ENCODE peak calls at places on chromosomes 12 and 14, in four cellular contexts. I, F, C and S are unnamed samples.

GRCh38 chr12:84435682-84436081 is 476.9 kb downstream of the SLC6A15 start:
- DNase-seq in I (no peak), C (no peak), F (no peak), S (no peak)

GRCh38 chr14:103543721-103544626 is 15.0 kb downstream of the TRMT61A start:
- DNase-seq in F (no peak), I (no peak), C (peak), S (no peak)

GRCh38 chr12:15855646-15856045 is 26.5 kb upstream of the STRAP start:
- DNase-seq in I (no peak), F (peak), C (no peak), S (no peak)

GRCh38 chr12:18139989-18140596 is 50.1 kb upstream of the RERGL start:
- DNase-seq in F (peak), C (no peak), I (no peak), S (no peak)

GRCh38 chr12:87320724-87321123 is 708.5 kb downstream of the C12orf50 start:
- DNase-seq in I (no peak), C (no peak), F (no peak), S (no peak)

GRCh38 chr12:45727994-45728624 is 1.4 kb upstream of the ARID2 start:
- DNase-seq in F (peak), I (no peak), C (no peak), S (no peak)

GRCh38 chr12:116318738-116319050 is 41.2 kb upstream of the MED13L start:
- DNase-seq in I (no peak), F (no peak), C (no peak), S (no peak)

GRCh38 chr12:58873496-58873895 is 46.8 kb downstream of the LRIG3 start:
- DNase-seq in F (no peak), I (no peak), C (no peak), S (no peak)

GRCh38 chr12:100661300-100661951 is 87.9 kb downstream of the GAS2L3 start:
- DNase-seq in I (no peak), C (no peak), F (peak), S (no peak)

GRCh38 chr12:44709166-44709565 is 166.9 kb downstream of the NELL2 start:
- DNase-seq in F (no peak), C (no peak), I (no peak), S (no peak)

GRCh38 chr12:119302334-119303132 is 32.0 kb upstream of the CCDC60 start:
- DNase-seq in C (no peak), F (no peak), I (no peak), S (no peak)

GRCh38 chr12:70258605-70259403 is 15.6 kb downstream of the CNOT2 start:
- DNase-seq in C (no peak), I (no peak), F (no peak), S (no peak)

GRCh38 chr12:111268738-111269572 is 99.9 kb downstream of the PHETA1 start:
- DNase-seq in C (no peak), F (no peak), I (peak), S (no peak)

GRCh38 chr12:8890313-8891084 is 23.8 kb upstream of the PHC1 start:
- DNase-seq in F (peak), I (no peak), C (peak), S (peak)

GRCh38 chr14:89507521-89507920 is 90.5 kb upstream of the FOXN3 start:
- DNase-seq in I (peak), C (no peak), F (peak), S (no peak)

GRCh38 chr14:87461704-87462103 is 531.3 kb downstream of the GALC start:
- DNase-seq in I (no peak), F (no peak), C (no peak), S (no peak)

GRCh38 chr12:119444462-119445044 is 110.0 kb downstream of the CCDC60 start:
- DNase-seq in I (peak), F (no peak), C (peak), S (peak)

GRCh38 chr14:72256055-72256454 is 323.8 kb downstream of the RGS6 start:
- DNase-seq in I (peak), C (no peak), F (no peak), S (no peak)

GRCh38 chr12:5374691-5375090 is 57.2 kb upstream of the NTF3 start:
- DNase-seq in I (no peak), C (no peak), F (no peak), S (no peak)

GRCh38 chr14:92496458-92496857 is 17.1 kb upstream of the RIN3 start:
- DNase-seq in F (no peak), I (no peak), C (no peak), S (no peak)

DNA sequence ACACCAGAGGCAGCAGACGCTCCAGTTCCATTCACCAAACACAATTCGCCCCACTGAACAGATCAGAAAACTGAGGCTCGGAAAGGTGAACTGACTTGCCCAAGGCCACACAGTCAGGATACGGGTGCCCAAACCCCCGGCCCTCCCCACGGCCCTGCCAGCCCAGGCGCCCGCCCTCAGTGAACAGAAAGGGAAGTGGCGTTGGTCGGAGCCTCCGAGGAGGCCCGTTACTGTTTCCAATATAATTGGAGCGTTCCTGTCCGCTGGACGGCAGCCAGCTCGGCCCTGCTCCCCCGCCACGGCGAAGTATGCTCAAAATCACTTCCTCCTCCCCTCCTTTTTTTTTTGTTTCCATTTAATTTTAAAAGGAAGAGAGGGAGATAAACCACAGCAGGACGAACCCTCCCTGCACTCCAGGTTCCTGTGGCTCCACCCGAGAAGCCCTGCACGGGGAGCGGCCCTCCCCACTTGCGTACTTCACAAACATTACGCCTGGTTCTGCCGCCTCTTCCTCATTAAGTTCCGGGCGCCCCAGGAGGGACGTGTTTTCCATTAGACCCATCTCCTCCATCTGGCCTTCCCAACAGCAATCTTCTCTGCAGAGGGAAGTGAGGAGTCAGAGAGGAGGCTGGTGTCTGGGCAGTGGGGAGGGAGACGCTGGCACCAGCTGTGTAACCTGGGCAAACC is 61.1 kb downstream of the NCOR2 start:
- DNase-seq in I (no peak), F (no peak), C (peak), S (peak)
- TF ChIP-seq POLR2A in I (no peak), F (no peak), C (peak), S (no peak)

DNA sequence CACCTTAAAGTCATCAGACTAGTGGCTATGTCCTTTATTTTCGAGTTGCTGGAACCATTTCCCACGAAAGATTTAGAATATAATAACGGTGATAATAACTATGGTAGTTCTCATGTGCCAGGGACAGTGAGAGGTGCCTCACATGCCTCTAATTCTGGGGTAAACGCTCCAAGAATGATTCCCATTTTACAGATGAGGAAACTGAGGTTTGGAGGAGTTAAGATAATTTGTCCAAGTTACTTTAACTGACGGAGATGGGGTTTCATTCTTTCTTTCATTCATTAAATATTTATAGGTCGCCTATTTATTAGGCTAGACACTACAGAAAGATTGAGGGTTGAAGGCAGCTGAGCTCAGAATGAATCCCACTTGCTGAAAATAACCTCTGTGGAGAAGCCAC is 30.7 kb upstream of the FOS start:
- DNase-seq in F (no peak), C (no peak), I (no peak), S (no peak)
- H3K4me3 ChIP-seq in F (no peak), C (no peak), I (no peak), S (no peak)

GRCh38 chr12:107318804-107319535 is 225.6 kb upstream of the CRY1 start:
- DNase-seq in I (no peak), F (peak), C (peak), S (no peak)

GRCh38 chr12:107320031-107320928 is 226.9 kb upstream of the CRY1 start:
- DNase-seq in C (peak), I (no peak), F (peak), S (peak)

GRCh38 chr12:107319536-107320030 is 226.2 kb upstream of the CRY1 start:
- DNase-seq in C (no peak), F (no peak), I (no peak), S (no peak)

GRCh38 chr12:107318554-107318803 is 225.1 kb upstream of the CRY1 start:
- DNase-seq in I (no peak), C (no peak), F (no peak), S (no peak)

DNA sequence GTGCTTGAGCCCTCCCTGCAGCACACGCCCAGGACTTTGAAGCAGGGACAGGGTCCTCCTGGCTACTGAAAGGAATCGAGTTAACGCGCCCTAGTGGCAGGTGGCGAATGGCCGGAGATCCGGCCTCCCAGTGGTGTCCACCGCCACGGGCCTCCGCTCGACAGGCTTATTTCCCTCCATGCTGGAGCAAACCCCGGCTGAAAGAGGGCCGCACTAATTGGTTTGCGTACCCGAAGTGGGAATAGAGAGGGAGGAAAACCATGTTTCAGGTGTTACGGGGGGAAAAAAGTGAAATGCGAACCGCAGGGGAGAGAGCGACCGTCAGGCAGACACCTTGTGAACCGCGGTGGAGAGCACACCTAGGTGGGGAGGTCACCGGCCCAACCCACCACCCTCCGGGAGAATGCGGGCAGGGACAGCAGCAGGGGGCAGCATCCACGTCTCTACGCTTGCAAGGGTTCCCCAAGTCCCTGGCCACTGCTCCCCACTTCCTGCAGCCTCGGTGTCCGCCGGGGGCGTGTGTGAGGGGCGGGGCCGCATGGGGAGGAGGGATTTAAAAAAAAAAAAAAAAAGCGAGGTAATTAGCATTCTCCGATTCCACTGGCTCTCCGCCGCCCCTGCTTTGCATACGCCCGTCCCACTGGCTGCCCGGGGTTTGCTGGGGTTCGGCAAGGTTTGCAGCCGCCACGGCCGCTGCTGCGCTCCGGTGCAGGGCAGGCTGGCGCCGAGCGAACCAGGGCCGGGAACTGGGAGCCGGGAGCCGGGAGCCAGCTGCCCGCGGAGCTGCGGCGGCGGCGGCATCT is 224.6 kb upstream of the CRY1 start:
- DNase-seq in C (peak), F (peak), I (peak), S (peak)
- TF ChIP-seq POLR2A in C (no peak), F (no peak), I (no peak), S (no peak)

GRCh38 chr14:54398028-54398368 is 1.2 kb downstream of the CDKN3 start:
- DNase-seq in F (no peak), I (no peak), C (no peak), S (no peak)
- H3K4me3 ChIP-seq in F (no peak), I (peak), C (peak), S (no peak)

GRCh38 chr14:104758981-104759975 is 6.3 kb downstream of the SIVA1 start:
- DNase-seq in I (no peak), C (no peak), F (no peak), S (no peak)
- TF ChIP-seq POLR2A in I (no peak), C (no peak), F (no peak), S (no peak)

GRCh38 chr14:100614803-100615202 is 27.6 kb upstream of the BEGAIN start:
- DNase-seq in F (no peak), I (no peak), C (no peak), S (no peak)
- H3K4me3 ChIP-seq in F (no peak), I (no peak), C (no peak), S (no peak)

DNA sequence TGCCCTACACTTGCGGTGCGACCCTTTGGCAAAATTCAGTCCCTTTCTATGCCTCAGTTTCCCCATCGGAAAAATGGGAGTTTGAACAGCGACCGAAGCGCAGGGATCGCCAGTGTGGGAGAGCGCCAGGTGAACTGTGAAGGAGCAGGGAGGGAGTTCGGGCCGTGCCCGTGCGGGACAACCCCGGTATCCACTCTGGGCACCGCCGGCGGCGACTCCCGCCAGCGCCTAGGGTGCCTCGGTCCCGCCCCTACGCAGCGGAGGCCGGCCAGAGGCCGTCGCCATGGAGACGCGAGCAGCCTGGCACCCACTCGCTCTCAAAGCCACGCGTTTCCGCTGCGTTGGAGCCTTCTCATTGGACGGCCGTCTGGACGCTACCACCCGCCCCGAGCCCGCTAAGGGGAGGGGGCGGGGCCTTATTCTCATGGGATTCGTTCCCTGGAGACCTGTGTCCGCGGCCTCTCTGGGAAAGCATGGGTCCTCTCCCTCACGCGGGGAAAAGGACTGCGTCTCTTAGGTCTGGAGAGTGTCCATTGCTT is 729 bp upstream of the MLEC start:
- DNase-seq in C (peak), F (peak), I (peak), S (peak)
- TF ChIP-seq POLR2A in C (peak), F (no peak), I (peak), S (peak)

GRCh38 chr12:93167841-93168492 is 209.8 kb upstream of the NUDT4 start:
- DNase-seq in F (no peak), C (peak), I (no peak), S (no peak)

GRCh38 chr12:93166891-93167307 is 210.8 kb upstream of the NUDT4 start:
- DNase-seq in F (no peak), C (no peak), I (no peak), S (no peak)

GRCh38 chr12:93169536-93169935 is 208.2 kb upstream of the NUDT4 start:
- DNase-seq in F (no peak), C (no peak), I (no peak), S (no peak)

GRCh38 chr12:93165384-93165932 is 212.3 kb upstream of the NUDT4 start:
- DNase-seq in I (no peak), F (no peak), C (no peak), S (no peak)

DNA sequence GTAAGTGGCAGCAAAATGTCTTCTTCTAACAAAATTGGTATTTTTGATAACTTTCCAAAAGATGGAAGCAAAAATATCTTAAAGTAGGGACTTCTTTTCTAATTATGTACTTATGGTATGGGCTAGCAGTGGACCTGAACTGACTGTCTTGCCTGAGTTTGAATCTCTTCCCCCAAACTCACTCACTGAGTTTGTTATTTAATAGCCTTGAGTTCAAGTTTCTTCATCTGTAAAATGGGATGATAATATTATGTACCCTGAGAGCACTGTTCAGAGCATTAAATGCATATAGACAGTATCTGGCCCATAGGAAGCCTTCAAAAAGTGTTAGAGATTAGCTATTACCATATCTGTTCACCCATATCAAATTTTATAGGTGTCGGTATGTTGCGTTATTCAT is 210.4 kb upstream of the NUDT4 start:
- DNase-seq in F (no peak), I (no peak), C (no peak), S (no peak)
- H3K4me3 ChIP-seq in F (no peak), I (no peak), C (peak), S (peak)

DNA sequence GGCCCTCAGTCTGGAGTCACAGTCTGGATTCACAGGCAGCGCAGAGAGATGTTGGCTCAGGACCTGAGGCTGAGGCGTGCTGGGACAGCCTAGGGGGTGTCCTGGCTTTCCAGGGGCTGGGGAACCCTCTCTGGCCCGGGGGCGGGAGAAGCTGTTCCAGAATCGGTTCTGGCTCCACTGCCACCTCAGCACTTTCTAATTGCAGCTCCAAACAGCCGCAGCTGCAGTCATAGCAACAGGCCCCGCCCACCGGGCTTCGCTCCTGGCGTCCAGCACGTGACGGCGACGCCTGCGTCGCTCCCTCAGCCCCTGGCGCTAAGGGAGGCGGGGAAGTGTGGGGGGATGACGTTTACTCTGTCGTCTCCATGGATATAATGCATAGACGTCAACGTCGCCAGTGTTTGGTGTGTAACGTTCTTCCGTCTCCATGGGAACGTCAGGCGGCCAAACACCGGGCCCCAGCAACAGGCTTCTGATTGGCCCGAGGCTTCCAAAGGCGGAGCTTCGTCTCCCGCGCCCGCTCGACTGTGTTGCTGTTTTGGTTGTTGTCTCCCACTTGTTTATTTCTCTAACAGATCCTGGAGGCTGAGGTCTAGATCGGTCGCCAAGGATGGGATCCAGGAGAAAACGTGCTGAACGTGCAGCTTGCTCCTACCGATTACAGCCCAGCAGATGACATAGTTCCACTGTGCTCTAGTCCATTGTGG is 19.7 kb upstream of the FOS start:
- DNase-seq in I (peak), F (peak), C (peak), S (peak)
- TF ChIP-seq POLR2A in I (no peak), F (peak), C (peak), S (peak)

GRCh38 chr12:103858335-103858734 is 17.3 kb upstream of the NT5DC3 start:
- DNase-seq in C (no peak), I (no peak), F (no peak), S (no peak)

GRCh38 chr12:103855896-103856657 is 15.0 kb upstream of the NT5DC3 start:
- DNase-seq in F (no peak), I (no peak), C (no peak), S (no peak)

GRCh38 chr12:103858953-103859601 is 18.0 kb upstream of the NT5DC3 start:
- DNase-seq in F (peak), I (peak), C (peak), S (peak)

GRCh38 chr12:103855036-103855712 is 14.1 kb upstream of the NT5DC3 start:
- DNase-seq in I (no peak), F (peak), C (no peak), S (no peak)

GRCh38 chr12:103857164-103857563 is 16.1 kb upstream of the NT5DC3 start:
- DNase-seq in C (no peak), F (no peak), I (no peak), S (no peak)
- H3K4me3 ChIP-seq in C (no peak), F (no peak), I (no peak), S (no peak)